ENCODE peak calls at places on chromosomes 16 and 17, in seven cellular contexts. R is body of pancreas; N is effector memory CD4-positive, alpha-beta T cell; U is AG04450; V is transverse colon; W is CD4-positive, alpha-beta T cell; S is esophagus squamous epithelium. M is an unnamed sample.

GRCh38 chr17:8740486-8740885 is 4.2 kb downstream of the CCDC42 start:
- DNase-seq in U (no peak), N (peak; percentile 12), R (no peak), S (no peak), W (peak; percentile 62), V (peak; percentile 18), M (no peak)

GRCh38 chr17:79749958-79750357 is 19.2 kb downstream of the ENPP7 start:
- DNase-seq in S (no peak), U (no peak), W (no peak), N (no peak), R (no peak), V (no peak), M (no peak)

GRCh38 chr17:14622622-14623101 is 321.8 kb downstream of the HS3ST3B1 start:
- DNase-seq in W (no peak), N (no peak), V (no peak), U (no peak), R (no peak), S (no peak), M (no peak)

GRCh38 chr17:11608396-11608795 is 10.1 kb downstream of the DNAH9 start:
- DNase-seq in U (no peak), V (peak; percentile 62), R (peak; percentile 71), N (no peak), W (no peak), S (no peak), M (no peak)

GRCh38 chr16:66380421-66380820 is 13.9 kb downstream of the CDH5 start:
- DNase-seq in S (no peak), V (no peak), R (no peak), N (no peak), U (no peak), W (no peak), M (no peak)

GRCh38 chr17:17078832-17079231 is 36.6 kb downstream of the MPRIP start:
- DNase-seq in V (peak; percentile 6), N (no peak), S (no peak), U (no peak), W (no peak), R (peak; percentile 4), M (no peak)

GRCh38 chr16:75491876-75492275 is 3.4 kb downstream of the CHST6 start:
- DNase-seq in N (no peak), R (peak; percentile 38), S (no peak), W (no peak), V (no peak), U (no peak), M (peak; percentile 74)

GRCh38 chr16:86120201-86120981 is 221.4 kb downstream of the IRF8 start:
- DNase-seq in S (no peak), U (no peak), W (no peak), V (no peak), N (no peak), R (no peak), M (no peak)

GRCh38 chr16:71681360-71681759 is 43.1 kb downstream of the PHLPP2 start:
- DNase-seq in W (no peak), U (no peak), V (no peak), S (no peak), N (no peak), R (no peak), M (no peak)

GRCh38 chr17:76179496-76180467 is 38.7 kb upstream of the FOXJ1 start:
- DNase-seq in V (no peak), U (no peak), N (peak; percentile 19), S (no peak), R (no peak), W (no peak), M (no peak)

GRCh38 chr16:48138543-48138942 is 17.2 kb downstream of the ABCC12 start:
- DNase-seq in V (no peak), S (no peak), N (no peak), W (no peak), U (no peak), R (no peak), M (no peak)

GRCh38 chr16:3578121-3578520 is 918 bp upstream of the NLRC3 start:
- DNase-seq in W (peak; percentile 56), N (peak; percentile 21), R (no peak), V (peak; percentile 14), U (no peak), S (no peak), M (no peak)

GRCh38 chr17:40541873-40542561 is 23.3 kb downstream of the CCR7 start:
- DNase-seq in S (no peak), R (peak; percentile 40), N (no peak), W (peak; percentile 30), V (no peak), U (no peak), M (no peak)

GRCh38 chr16:4914528-4915225 is 22.3 kb downstream of the PPL start:
- DNase-seq in R (no peak), N (no peak), V (no peak), W (no peak), S (no peak), U (no peak), M (no peak)

GRCh38 chr17:77304051-77304745 is 163.4 kb downstream of the SEC14L1 start:
- DNase-seq in S (no peak), W (no peak), R (no peak), V (no peak), N (no peak), U (no peak), M (no peak)

GRCh38 chr17:67675481-67675880 is 42.3 kb upstream of the NOL11 start:
- DNase-seq in S (no peak), R (no peak), U (no peak), V (no peak), W (no peak), N (no peak), M (no peak)

GRCh38 chr16:26442333-26442732 is 624.4 kb upstream of the C16orf82 start:
- DNase-seq in R (no peak), V (no peak), S (no peak), N (no peak), U (no peak), W (no peak), M (no peak)
- H3K27ac ChIP-seq in R (no peak overlapping the region), V (no peak overlapping the region), S (no peak overlapping the region), N (no peak overlapping the region), U (no peak overlapping the region), W (no peak overlapping the region), M (no peak overlapping the region)

DNA sequence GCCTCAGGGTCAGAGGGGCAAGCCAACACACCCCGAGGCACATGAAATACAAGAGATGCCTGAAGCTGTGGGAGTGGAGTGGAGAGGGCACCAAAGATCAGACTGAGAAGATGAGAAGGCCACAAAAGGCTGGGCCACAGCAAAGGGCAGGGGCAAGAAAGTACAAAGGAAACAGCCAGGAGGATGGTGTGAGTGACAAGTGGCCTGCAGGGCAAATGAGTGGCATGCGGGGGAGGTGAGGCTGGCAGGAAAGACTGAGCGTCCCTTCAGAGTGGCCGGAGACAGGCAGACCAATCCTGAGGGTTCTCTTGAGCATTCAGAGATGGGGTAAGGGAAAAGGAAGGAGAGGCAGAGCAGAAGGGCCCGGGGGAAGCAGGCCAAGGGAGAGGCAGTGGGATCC is 23.2 kb downstream of the HSD11B2 start:
- DNase-seq in S (no peak), V (no peak), R (no peak), W (no peak), U (no peak), N (no peak), M (no peak)
- H3K27ac ChIP-seq in S (no peak overlapping the region), V (peak overlapping the region; percentile 86), R (peak overlapping the region; percentile 96), W (no peak overlapping the region), U (no peak overlapping the region), N (no peak overlapping the region), M (no peak overlapping the region)

GRCh38 chr17:45051060-45051719 is at the start of gene DCAKD:
- DNase-seq in N (peak; percentile 83), V (peak; percentile 95), S (peak; percentile 61), R (peak; percentile 96), U (peak; percentile 86), W (peak; percentile 87), M (peak; percentile 84)

GRCh38 chr17:45050680-45051059 is 762 bp downstream of the DCAKD start:
- DNase-seq in R (peak; percentile 19), V (peak; percentile 33), N (no peak), S (no peak), U (no peak), W (peak; percentile 45), M (no peak)

GRCh38 chr17:45046536-45047125 is 4.8 kb downstream of the DCAKD start:
- DNase-seq in N (no peak), V (no peak), S (no peak), W (no peak), U (no peak), R (no peak), M (no peak)

GRCh38 chr17:45048795-45049563 is 2.5 kb downstream of the DCAKD start:
- DNase-seq in N (no peak), R (no peak), W (no peak), V (no peak), U (no peak), S (no peak), M (no peak)

GRCh38 chr17:45052052-45052772 is 780 bp upstream of the DCAKD start:
- DNase-seq in R (peak; percentile 26), N (peak; percentile 36), V (peak; percentile 68), U (no peak), W (peak; percentile 48), S (no peak), M (no peak)
- H3K27ac ChIP-seq in R (peak overlapping the region; percentile 75), N (peak overlapping the region; percentile 70), V (peak overlapping the region; percentile 86), U (peak overlapping the region; percentile 42), W (peak overlapping the region; percentile 70), S (peak overlapping the region; percentile 93), M (peak overlapping the region; percentile 37)

GRCh38 chr16:28259781-28260150 is 32.6 kb upstream of the SBK1 start:
- DNase-seq in N (no peak), U (no peak), W (no peak), V (no peak), R (no peak), S (no peak), M (no peak)
- H3K27ac ChIP-seq in N (no peak overlapping the region), U (no peak overlapping the region), W (no peak overlapping the region), V (no peak overlapping the region), R (no peak overlapping the region), S (no peak overlapping the region), M (no peak overlapping the region)

GRCh38 chr16:14427371-14427948 is 202.6 kb downstream of the PARN start:
- DNase-seq in W (no peak), R (no peak), N (no peak), V (no peak), U (no peak), S (no peak), M (peak; percentile 27)

GRCh38 chr16:14424595-14424994 is 205.5 kb downstream of the PARN start:
- DNase-seq in W (no peak), R (no peak), S (no peak), V (no peak), U (no peak), N (no peak), M (no peak)

GRCh38 chr16:14423344-14423743 is 206.7 kb downstream of the PARN start:
- DNase-seq in V (no peak), W (no peak), S (no peak), R (no peak), N (no peak), U (no peak), M (no peak)

GRCh38 chr16:14428043-14428442 is 202.0 kb downstream of the PARN start:
- DNase-seq in V (no peak), R (no peak), S (no peak), U (no peak), W (no peak), N (no peak), M (no peak)
- H3K27ac ChIP-seq in V (no peak overlapping the region), R (no peak overlapping the region), S (no peak overlapping the region), U (no peak overlapping the region), W (no peak overlapping the region), N (no peak overlapping the region), M (peak overlapping the region; percentile 96)

DNA sequence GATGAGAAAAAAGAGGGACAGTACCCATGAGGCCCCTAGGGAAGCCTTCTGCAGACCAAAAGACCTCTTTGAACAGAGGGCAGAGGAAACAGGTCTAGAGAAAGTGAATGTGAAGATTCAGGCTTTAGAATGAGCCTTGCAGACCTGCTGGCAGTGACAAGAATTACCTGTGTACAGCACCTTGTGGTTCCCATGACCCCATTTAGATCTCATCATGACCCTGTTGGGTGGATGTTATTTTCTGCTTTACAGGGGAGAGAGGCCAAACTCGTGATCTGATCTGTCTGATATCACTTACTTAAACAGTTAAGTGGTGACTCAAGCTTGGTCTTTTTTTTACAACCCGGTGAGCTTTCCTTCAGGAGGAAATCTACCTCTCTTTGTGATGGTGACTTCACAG is 81.9 kb downstream of the UTP18 start:
- DNase-seq in N (no peak), W (no peak), V (no peak), S (no peak), U (no peak), R (no peak), M (no peak)
- H3K27ac ChIP-seq in N (no peak overlapping the region), W (no peak overlapping the region), V (no peak overlapping the region), S (no peak overlapping the region), U (no peak overlapping the region), R (no peak overlapping the region), M (no peak overlapping the region)